ENCODE peak calls at places on chromosomes 7 and 10, in five cellular contexts. B, L, S, M and J are unnamed samples.

GRCh38 chr10:97078280-97079156 is 107.2 kb downstream of the SLIT1 start:
- DNase-seq in B (no peak), L (no peak), S (no peak), M (no peak), J (no peak)

GRCh38 chr10:108957681-108958080 is 965.6 kb downstream of the XPNPEP1 start:
- DNase-seq in B (no peak), L (no peak), S (no peak), M (no peak), J (no peak)

GRCh38 chr7:33692956-33693355 is 212.4 kb upstream of the BMPER start:
- DNase-seq in B (no peak), L (no peak), S (no peak), M (no peak), J (no peak)

GRCh38 chr10:86261933-86262665 is 104.5 kb downstream of the GRID1 start:
- DNase-seq in B (no peak), L (peak; percentile 2), S (no peak), M (no peak), J (no peak)

GRCh38 chr10:87585565-87586514 is 73.8 kb upstream of the PAPSS2 start:
- DNase-seq in B (no peak), L (no peak), S (no peak), M (no peak), J (no peak)

GRCh38 chr10:132133005-132133404 is 53.7 kb upstream of the DPYSL4 start:
- DNase-seq in B (no peak), L (peak; percentile 84), S (no peak), M (no peak), J (no peak)

GRCh38 chr7:15288746-15289145 is 273.1 kb downstream of the AGMO start:
- DNase-seq in B (no peak), L (no peak), S (no peak), M (no peak), J (no peak)

GRCh38 chr7:127207806-127208205 is 44.9 kb downstream of the GRM8 start:
- DNase-seq in B (no peak), L (no peak), S (no peak), M (no peak), J (no peak)

GRCh38 chr10:92822060-92822634 is 26.2 kb upstream of the EXOC6 start:
- DNase-seq in B (no peak), L (no peak), S (no peak), M (no peak), J (peak; percentile 18)

GRCh38 chr7:28937593-28937992 is 20.5 kb downstream of the TRIL start:
- DNase-seq in B (no peak), L (no peak), S (no peak), M (no peak), J (no peak)

GRCh38 chr7:31096882-31097258 is 44.8 kb downstream of the ADCYAP1R1 start:
- DNase-seq in B (no peak), L (no peak), S (no peak), M (no peak), J (no peak)

GRCh38 chr7:68977709-68978108 is 620.6 kb upstream of the AUTS2 start:
- DNase-seq in B (no peak), L (no peak), S (no peak), M (no peak), J (no peak)

GRCh38 chr7:156942708-156943090 is 6.8 kb upstream of the NOM1 start:
- DNase-seq in B (no peak), L (no peak), S (no peak), M (peak; percentile 36), J (no peak)

GRCh38 chr10:114491419-114491818 is 87.1 kb upstream of the AFAP1L2 start:
- DNase-seq in B (no peak), L (peak; percentile 61), S (no peak), M (no peak), J (no peak)

GRCh38 chr10:123266981-123267380 is 112.8 kb downstream of the BUB3 start:
- DNase-seq in B (no peak), L (no peak), S (no peak), M (no peak), J (no peak)

GRCh38 chr7:147586526-147586925 is 1004.0 kb upstream of the C7orf33 start:
- DNase-seq in B (no peak), L (peak; percentile 38), S (no peak), M (no peak), J (no peak)

GRCh38 chr7:372939-373791 is 83.2 kb downstream of the FOXL3 start:
- DNase-seq in B (no peak), L (no peak), S (no peak), M (peak; percentile 11), J (no peak)

GRCh38 chr10:123930340-123931001 is 38.9 kb upstream of the CPXM2 start:
- DNase-seq in B (peak; percentile 25), L (no peak), S (no peak), M (no peak), J (no peak)

GRCh38 chr7:136693166-136694119 is 175.0 kb upstream of the CHRM2 start:
- DNase-seq in B (no peak), L (no peak), S (no peak), M (no peak), J (no peak)

GRCh38 chr7:82044497-82045080 is 274.7 kb upstream of the HGF start:
- DNase-seq in B (no peak), L (peak; percentile 50), S (peak; percentile 6), M (no peak), J (no peak)

GRCh38 chr7:64619705-64620104 is 46.2 kb upstream of the ZNF107 start:
- DNase-seq in B (no peak), L (no peak), S (no peak), M (no peak), J (no peak)

GRCh38 chr10:35387768-35388167 is 51.5 kb downstream of the CCNY start:
- DNase-seq in B (no peak), L (no peak), S (no peak), M (no peak), J (no peak)

GRCh38 chr10:48568131-48568530 is 36.7 kb downstream of the ARHGAP22 start:
- DNase-seq in B (no peak), L (no peak), S (no peak), M (no peak), J (no peak)

GRCh38 chr10:69403519-69403918 is 13.2 kb downstream of the TACR2 start:
- DNase-seq in B (no peak), L (no peak), S (no peak), M (no peak), J (no peak)